ENCODE peak calls at places on chromosomes 6 and 20, in ten cellular contexts. One of them, this sample, is unnamed.
A peak's percentile ranks its signal among the peaks of the same experiment; 100 is the strongest.

GRCh38 chr20:38060536-38060935 is 27.0 kb downstream of the RPRD1B start:
- DNase-seq in activated CD4-positive, alpha-beta T cell treated with anti-CD3 and anti-CD28 coated beads, Interleukin-2, amount 50 U/mL, for 1 hour: no peak
- DNase-seq in NCI-H2107: no peak
- DNase-seq in neural progenitor cell: no peak
- DNase-seq in hypothalamus: no peak
- DNase-seq in stimulated activated CD4-positive, alpha-beta T cell treated with anti-CD3 and anti-CD28 coated beads, Interleukin-15, amount 100 ng/mL, for 1 hour: no peak
- DNase-seq in memory B cell: no peak
- DNase-seq in GM12892: no peak
- DNase-seq in NCI-H526: no peak
- DNase-seq in HT1080: no peak
- DNase-seq in this sample: peak; percentile 87

GRCh38 chr6:127518710-127519468 is at the start of gene MTCL3:
- DNase-seq in stimulated activated CD4-positive, alpha-beta T cell treated with anti-CD3 and anti-CD28 coated beads, Interleukin-15, amount 100 ng/mL, for 1 hour: peak; percentile 40
- DNase-seq in memory B cell: no peak
- DNase-seq in neural progenitor cell: peak; percentile 86
- DNase-seq in GM12892: no peak
- DNase-seq in hypothalamus: peak; percentile 48
- DNase-seq in NCI-H2107: peak; percentile 87
- DNase-seq in activated CD4-positive, alpha-beta T cell treated with anti-CD3 and anti-CD28 coated beads, Interleukin-2, amount 50 U/mL, for 1 hour: peak; percentile 4
- DNase-seq in HT1080: peak; percentile 45
- DNase-seq in NCI-H526: peak; percentile 87
- DNase-seq in this sample: peak; percentile 82

GRCh38 chr6:160930547-160931377 is 60.8 kb upstream of the MAP3K4 start:
- DNase-seq in GM12892: peak; percentile 61
- DNase-seq in activated CD4-positive, alpha-beta T cell treated with anti-CD3 and anti-CD28 coated beads, Interleukin-2, amount 50 U/mL, for 1 hour: peak; percentile 58
- DNase-seq in hypothalamus: peak; percentile 73
- DNase-seq in NCI-H2107: peak; percentile 36
- DNase-seq in NCI-H526: peak; percentile 31
- DNase-seq in stimulated activated CD4-positive, alpha-beta T cell treated with anti-CD3 and anti-CD28 coated beads, Interleukin-15, amount 100 ng/mL, for 1 hour: peak; percentile 50
- DNase-seq in HT1080: peak; percentile 44
- DNase-seq in memory B cell: peak; percentile 41
- DNase-seq in neural progenitor cell: peak; percentile 89
- DNase-seq in this sample: peak; percentile 76

GRCh38 chr6:44396968-44397367 is 9.5 kb downstream of the CDC5L start:
- DNase-seq in NCI-H2107: no peak
- DNase-seq in HT1080: no peak
- DNase-seq in NCI-H526: no peak
- DNase-seq in stimulated activated CD4-positive, alpha-beta T cell treated with anti-CD3 and anti-CD28 coated beads, Interleukin-15, amount 100 ng/mL, for 1 hour: no peak
- DNase-seq in memory B cell: no peak
- DNase-seq in GM12892: no peak
- DNase-seq in activated CD4-positive, alpha-beta T cell treated with anti-CD3 and anti-CD28 coated beads, Interleukin-2, amount 50 U/mL, for 1 hour: no peak
- DNase-seq in hypothalamus: no peak
- DNase-seq in neural progenitor cell: no peak
- DNase-seq in this sample: no peak

GRCh38 chr6:167843023-167843422 is 16.3 kb downstream of the AFDN start:
- DNase-seq in stimulated activated CD4-positive, alpha-beta T cell treated with anti-CD3 and anti-CD28 coated beads, Interleukin-15, amount 100 ng/mL, for 1 hour: no peak
- DNase-seq in HT1080: no peak
- DNase-seq in NCI-H526: no peak
- DNase-seq in memory B cell: no peak
- DNase-seq in hypothalamus: no peak
- DNase-seq in activated CD4-positive, alpha-beta T cell treated with anti-CD3 and anti-CD28 coated beads, Interleukin-2, amount 50 U/mL, for 1 hour: no peak
- DNase-seq in GM12892: no peak
- DNase-seq in NCI-H2107: no peak
- DNase-seq in neural progenitor cell: no peak
- DNase-seq in this sample: no peak

GRCh38 chr6:139536751-139537617 is 162.5 kb upstream of the CITED2 start:
- DNase-seq in neural progenitor cell: no peak
- DNase-seq in NCI-H526: peak; percentile 90
- DNase-seq in NCI-H2107: no peak
- DNase-seq in memory B cell: no peak
- DNase-seq in activated CD4-positive, alpha-beta T cell treated with anti-CD3 and anti-CD28 coated beads, Interleukin-2, amount 50 U/mL, for 1 hour: no peak
- DNase-seq in GM12892: no peak
- DNase-seq in HT1080: no peak
- DNase-seq in hypothalamus: no peak
- DNase-seq in stimulated activated CD4-positive, alpha-beta T cell treated with anti-CD3 and anti-CD28 coated beads, Interleukin-15, amount 100 ng/mL, for 1 hour: no peak
- DNase-seq in this sample: no peak

GRCh38 chr20:1130058-1130694 is 11.8 kb downstream of the PSMF1 start:
- DNase-seq in NCI-H526: no peak
- DNase-seq in stimulated activated CD4-positive, alpha-beta T cell treated with anti-CD3 and anti-CD28 coated beads, Interleukin-15, amount 100 ng/mL, for 1 hour: no peak
- DNase-seq in HT1080: no peak
- DNase-seq in memory B cell: no peak
- DNase-seq in NCI-H2107: no peak
- DNase-seq in GM12892: no peak
- DNase-seq in activated CD4-positive, alpha-beta T cell treated with anti-CD3 and anti-CD28 coated beads, Interleukin-2, amount 50 U/mL, for 1 hour: no peak
- DNase-seq in hypothalamus: no peak
- DNase-seq in neural progenitor cell: no peak
- DNase-seq in this sample: no peak

GRCh38 chr6:137763861-137764260 is 103.2 kb upstream of the TNFAIP3 start:
- DNase-seq in activated CD4-positive, alpha-beta T cell treated with anti-CD3 and anti-CD28 coated beads, Interleukin-2, amount 50 U/mL, for 1 hour: no peak
- DNase-seq in hypothalamus: no peak
- DNase-seq in neural progenitor cell: no peak
- DNase-seq in memory B cell: no peak
- DNase-seq in NCI-H2107: no peak
- DNase-seq in GM12892: no peak
- DNase-seq in HT1080: no peak
- DNase-seq in stimulated activated CD4-positive, alpha-beta T cell treated with anti-CD3 and anti-CD28 coated beads, Interleukin-15, amount 100 ng/mL, for 1 hour: no peak
- DNase-seq in NCI-H526: no peak
- DNase-seq in this sample: no peak

GRCh38 chr20:49615401-49616153 is 47.6 kb upstream of the PTGIS start:
- DNase-seq in neural progenitor cell: no peak
- DNase-seq in NCI-H2107: no peak
- DNase-seq in HT1080: no peak
- DNase-seq in hypothalamus: no peak
- DNase-seq in stimulated activated CD4-positive, alpha-beta T cell treated with anti-CD3 and anti-CD28 coated beads, Interleukin-15, amount 100 ng/mL, for 1 hour: no peak
- DNase-seq in memory B cell: no peak
- DNase-seq in activated CD4-positive, alpha-beta T cell treated with anti-CD3 and anti-CD28 coated beads, Interleukin-2, amount 50 U/mL, for 1 hour: no peak
- DNase-seq in NCI-H526: no peak
- DNase-seq in GM12892: no peak
- DNase-seq in this sample: no peak

GRCh38 chr20:16816192-16816591 is 68.0 kb downstream of the OTOR start:
- DNase-seq in neural progenitor cell: no peak
- DNase-seq in stimulated activated CD4-positive, alpha-beta T cell treated with anti-CD3 and anti-CD28 coated beads, Interleukin-15, amount 100 ng/mL, for 1 hour: no peak
- DNase-seq in memory B cell: no peak
- DNase-seq in HT1080: no peak
- DNase-seq in hypothalamus: no peak
- DNase-seq in activated CD4-positive, alpha-beta T cell treated with anti-CD3 and anti-CD28 coated beads, Interleukin-2, amount 50 U/mL, for 1 hour: no peak
- DNase-seq in NCI-H526: no peak
- DNase-seq in GM12892: no peak
- DNase-seq in NCI-H2107: no peak
- DNase-seq in this sample: no peak

GRCh38 chr6:100880901-100881706 is at the start of gene ASCC3:
- DNase-seq in neural progenitor cell: peak; percentile 94
- DNase-seq in HT1080: peak; percentile 93
- DNase-seq in hypothalamus: peak; percentile 70
- DNase-seq in NCI-H526: peak; percentile 86
- DNase-seq in NCI-H2107: peak; percentile 73
- DNase-seq in memory B cell: peak; percentile 81
- DNase-seq in GM12892: peak; percentile 67
- DNase-seq in activated CD4-positive, alpha-beta T cell treated with anti-CD3 and anti-CD28 coated beads, Interleukin-2, amount 50 U/mL, for 1 hour: peak; percentile 86
- DNase-seq in stimulated activated CD4-positive, alpha-beta T cell treated with anti-CD3 and anti-CD28 coated beads, Interleukin-15, amount 100 ng/mL, for 1 hour: peak; percentile 89
- DNase-seq in this sample: peak; percentile 75

GRCh38 chr20:47265984-47266383 is 90.5 kb downstream of the ZMYND8 start:
- DNase-seq in hypothalamus: no peak
- DNase-seq in GM12892: no peak
- DNase-seq in NCI-H526: no peak
- DNase-seq in NCI-H2107: no peak
- DNase-seq in HT1080: no peak
- DNase-seq in memory B cell: no peak
- DNase-seq in neural progenitor cell: no peak
- DNase-seq in activated CD4-positive, alpha-beta T cell treated with anti-CD3 and anti-CD28 coated beads, Interleukin-2, amount 50 U/mL, for 1 hour: no peak
- DNase-seq in stimulated activated CD4-positive, alpha-beta T cell treated with anti-CD3 and anti-CD28 coated beads, Interleukin-15, amount 100 ng/mL, for 1 hour: no peak
- DNase-seq in this sample: no peak